ENCODE peak calls at places on chromosome 16, in five cellular contexts. One of them, this sample, is unnamed. For H3K4me1 and H3K9me3, the result is how much of the 10 kb centered on the place peaks cover.

GRCh38 chr16:4319454-4319853 is 3.6 kb downstream of the GLIS2 start:
- DNase-seq in OCI-LY7: peak
- DNase-seq in GM12878: no peak
- DNase-seq in psoas muscle: peak
- DNase-seq in neural progenitor cell: no peak
- DNase-seq in this sample: no peak

GRCh38 chr16:89738538-89739317 is 17.4 kb downstream of the ZNF276 start:
- DNase-seq in GM12878: no peak
- DNase-seq in psoas muscle: no peak
- DNase-seq in OCI-LY7: no peak
- DNase-seq in neural progenitor cell: no peak
- DNase-seq in this sample: no peak

GRCh38 chr16:24754543-24754942 is 25.1 kb downstream of the TNRC6A start:
- DNase-seq in OCI-LY7: no peak
- DNase-seq in neural progenitor cell: no peak
- DNase-seq in psoas muscle: no peak
- DNase-seq in GM12878: no peak
- DNase-seq in this sample: no peak

GRCh38 chr16:14452066-14452465 is 178.0 kb downstream of the PARN start:
- DNase-seq in OCI-LY7: no peak
- DNase-seq in neural progenitor cell: no peak
- DNase-seq in GM12878: no peak
- DNase-seq in psoas muscle: no peak
- DNase-seq in this sample: no peak

GRCh38 chr16:21208831-21209230 is 2.5 kb downstream of the ZP2 start:
- DNase-seq in GM12878: no peak
- DNase-seq in neural progenitor cell: no peak
- DNase-seq in OCI-LY7: no peak
- DNase-seq in psoas muscle: no peak
- DNase-seq in this sample: no peak

GRCh38 chr16:83994087-83994486 is 26.0 kb downstream of the NECAB2 start:
- DNase-seq in neural progenitor cell: no peak
- DNase-seq in OCI-LY7: no peak
- DNase-seq in GM12878: no peak
- DNase-seq in psoas muscle: no peak
- DNase-seq in this sample: no peak

GRCh38 chr16:83137894-83138293 is 511.1 kb downstream of the CDH13 start:
- DNase-seq in neural progenitor cell: no peak
- DNase-seq in psoas muscle: no peak
- DNase-seq in OCI-LY7: no peak
- DNase-seq in GM12878: no peak
- DNase-seq in this sample: no peak

GRCh38 chr16:53717577-53717976 is 13.6 kb downstream of the FTO start:
- DNase-seq in neural progenitor cell: no peak
- DNase-seq in OCI-LY7: no peak
- DNase-seq in GM12878: no peak
- DNase-seq in psoas muscle: no peak
- DNase-seq in this sample: no peak

GRCh38 chr16:83915491-83915890 is 16.6 kb downstream of the MLYCD start:
- DNase-seq in neural progenitor cell: no peak
- DNase-seq in OCI-LY7: no peak
- DNase-seq in psoas muscle: no peak
- DNase-seq in GM12878: no peak
- DNase-seq in this sample: no peak

GRCh38 chr16:58501242-58502131 is 1.5 kb downstream of the NDRG4 start:
- DNase-seq in neural progenitor cell: peak
- DNase-seq in OCI-LY7: peak
- DNase-seq in psoas muscle: no peak
- DNase-seq in GM12878: no peak
- DNase-seq in this sample: no peak

GRCh38 chr16:25707982-25708583 is 16.3 kb downstream of the HS3ST4 start:
- DNase-seq in psoas muscle: no peak
- DNase-seq in neural progenitor cell: peak
- DNase-seq in OCI-LY7: peak
- DNase-seq in GM12878: no peak
- DNase-seq in this sample: no peak

GRCh38 chr16:82761236-82761635 is 134.5 kb downstream of the CDH13 start:
- DNase-seq in psoas muscle: peak
- DNase-seq in GM12878: no peak
- DNase-seq in OCI-LY7: no peak
- DNase-seq in neural progenitor cell: no peak
- DNase-seq in this sample: no peak

GRCh38 chr16:3879258-3879886 is 1.1 kb downstream of the CREBBP start:
- DNase-seq in OCI-LY7: peak
- DNase-seq in neural progenitor cell: peak
- DNase-seq in GM12878: no peak
- DNase-seq in psoas muscle: peak
- DNase-seq in this sample: peak

GRCh38 chr16:81547919-81548216 is 103.3 kb downstream of the CMIP start:
- DNase-seq in OCI-LY7: no peak
- DNase-seq in GM12878: no peak
- DNase-seq in psoas muscle: no peak
- DNase-seq in neural progenitor cell: no peak
- DNase-seq in this sample: no peak

GRCh38 chr16:21233521-21234150 is at the start of gene ANKS4B:
- DNase-seq in GM12878: no peak
- DNase-seq in psoas muscle: no peak
- DNase-seq in OCI-LY7: no peak
- DNase-seq in neural progenitor cell: no peak
- DNase-seq in this sample: peak

GRCh38 chr16:50464325-50465290 is 83.6 kb upstream of the NKD1 start:
- DNase-seq in GM12878: no peak
- DNase-seq in OCI-LY7: no peak
- DNase-seq in psoas muscle: no peak
- DNase-seq in neural progenitor cell: no peak
- DNase-seq in this sample: no peak

DNA sequence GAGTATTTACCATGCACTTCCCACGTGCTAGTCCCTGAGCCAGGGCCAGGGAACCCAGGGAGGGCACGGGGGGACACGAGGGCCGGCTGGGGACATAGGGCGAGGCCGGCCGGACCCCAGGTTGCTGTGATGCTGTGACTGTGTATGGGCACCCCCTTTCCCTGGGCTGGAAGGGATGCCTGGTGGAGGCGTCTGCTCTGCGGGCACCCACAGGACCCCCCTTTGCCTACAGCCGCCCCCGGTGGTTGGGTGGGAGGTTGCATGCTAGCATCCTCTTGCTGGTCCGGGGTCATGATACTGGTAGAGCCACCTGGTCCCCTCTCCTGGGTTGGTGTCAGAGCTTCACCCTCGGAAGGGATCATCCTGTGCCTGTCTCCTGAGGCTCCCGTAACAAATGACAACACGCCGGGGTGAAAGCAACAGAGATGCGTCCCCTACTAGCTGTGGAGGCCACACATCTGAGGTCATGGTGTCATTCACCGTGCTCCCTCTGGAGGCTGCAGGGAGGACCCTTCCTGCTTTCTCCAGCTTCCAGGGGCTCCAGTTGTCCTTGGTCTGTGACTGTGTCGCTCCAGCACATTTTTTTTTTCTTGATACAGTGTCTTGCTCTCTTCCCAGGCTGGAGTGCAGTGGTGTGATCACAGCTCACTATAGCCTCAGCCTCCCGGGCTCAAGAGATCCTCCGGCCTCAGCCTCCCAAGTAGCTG is 3.1 kb upstream of the CIAO3 start:
- DNase-seq in OCI-LY7: no peak
- DNase-seq in neural progenitor cell: no peak
- DNase-seq in psoas muscle: no peak
- DNase-seq in GM12878: no peak
- DNase-seq in this sample: no peak
- TF ChIP-seq CTCF in OCI-LY7: peak
- TF ChIP-seq CTCF in neural progenitor cell: peak
- TF ChIP-seq CTCF in psoas muscle: no peak
- TF ChIP-seq CTCF in GM12878: no peak
- TF ChIP-seq CTCF in this sample: no peak

DNA sequence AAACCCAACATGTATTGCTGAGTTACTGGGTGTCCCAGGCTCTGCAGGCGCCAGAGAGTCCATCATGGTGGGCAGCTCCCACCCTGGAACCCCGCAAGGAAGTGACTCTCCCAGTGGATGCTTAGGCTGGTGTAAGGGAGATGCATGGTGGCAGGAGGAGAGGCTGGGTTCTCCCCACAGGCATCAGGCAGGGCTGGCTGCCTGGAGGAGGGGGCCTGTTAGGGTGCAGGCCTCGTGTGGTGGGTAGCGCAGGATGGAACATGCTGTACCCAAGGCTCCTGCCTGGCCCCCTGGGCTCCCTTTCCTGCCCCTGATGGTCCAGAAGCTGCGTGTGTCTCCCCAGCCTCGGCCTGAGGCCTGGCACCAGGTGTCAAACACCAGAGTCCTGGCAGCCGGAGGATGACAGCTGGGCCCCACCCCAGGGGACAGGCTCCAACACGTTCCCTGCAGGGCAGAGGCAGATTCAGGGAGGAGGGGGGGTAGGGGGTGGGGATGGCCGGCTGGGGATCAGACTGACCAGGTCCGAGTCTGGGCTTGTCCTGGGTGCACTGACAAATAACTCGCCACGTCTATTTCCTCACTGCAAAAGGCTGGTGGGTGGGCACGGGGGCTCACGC is 40.2 kb upstream of the CIBAR2 start:
- DNase-seq in psoas muscle: peak
- DNase-seq in neural progenitor cell: no peak
- DNase-seq in OCI-LY7: no peak
- DNase-seq in GM12878: no peak
- DNase-seq in this sample: no peak
- H3K4me1 ChIP-seq in psoas muscle: half or more
- H3K4me1 ChIP-seq in neural progenitor cell: under half
- H3K4me1 ChIP-seq in OCI-LY7: under half
- H3K4me1 ChIP-seq in GM12878: under half
- H3K4me1 ChIP-seq in this sample: under half

GRCh38 chr16:35431829-35432663 is 1972.6 kb downstream of the TP53TG3F start:
- DNase-seq in OCI-LY7: peak
- DNase-seq in neural progenitor cell: no peak
- DNase-seq in psoas muscle: no peak
- DNase-seq in GM12878: no peak
- DNase-seq in this sample: no peak
- H3K9me3 ChIP-seq in OCI-LY7: under half
- H3K9me3 ChIP-seq in neural progenitor cell: under half
- H3K9me3 ChIP-seq in psoas muscle: under half
- H3K9me3 ChIP-seq in GM12878: under half
- H3K9me3 ChIP-seq in this sample: under half

GRCh38 chr16:52469091-52469490 is 77.9 kb downstream of the TOX3 start:
- DNase-seq in GM12878: no peak
- DNase-seq in neural progenitor cell: no peak
- DNase-seq in psoas muscle: no peak
- DNase-seq in OCI-LY7: no peak
- DNase-seq in this sample: no peak

GRCh38 chr16:52470601-52471000 is 76.3 kb downstream of the TOX3 start:
- DNase-seq in OCI-LY7: no peak
- DNase-seq in psoas muscle: no peak
- DNase-seq in neural progenitor cell: no peak
- DNase-seq in GM12878: no peak
- DNase-seq in this sample: no peak

GRCh38 chr16:52474679-52475078 is 72.3 kb downstream of the TOX3 start:
- DNase-seq in neural progenitor cell: no peak
- DNase-seq in OCI-LY7: no peak
- DNase-seq in psoas muscle: no peak
- DNase-seq in GM12878: no peak
- DNase-seq in this sample: no peak

GRCh38 chr16:52469775-52470174 is 77.2 kb downstream of the TOX3 start:
- DNase-seq in GM12878: no peak
- DNase-seq in psoas muscle: no peak
- DNase-seq in OCI-LY7: no peak
- DNase-seq in neural progenitor cell: no peak
- DNase-seq in this sample: no peak

DNA sequence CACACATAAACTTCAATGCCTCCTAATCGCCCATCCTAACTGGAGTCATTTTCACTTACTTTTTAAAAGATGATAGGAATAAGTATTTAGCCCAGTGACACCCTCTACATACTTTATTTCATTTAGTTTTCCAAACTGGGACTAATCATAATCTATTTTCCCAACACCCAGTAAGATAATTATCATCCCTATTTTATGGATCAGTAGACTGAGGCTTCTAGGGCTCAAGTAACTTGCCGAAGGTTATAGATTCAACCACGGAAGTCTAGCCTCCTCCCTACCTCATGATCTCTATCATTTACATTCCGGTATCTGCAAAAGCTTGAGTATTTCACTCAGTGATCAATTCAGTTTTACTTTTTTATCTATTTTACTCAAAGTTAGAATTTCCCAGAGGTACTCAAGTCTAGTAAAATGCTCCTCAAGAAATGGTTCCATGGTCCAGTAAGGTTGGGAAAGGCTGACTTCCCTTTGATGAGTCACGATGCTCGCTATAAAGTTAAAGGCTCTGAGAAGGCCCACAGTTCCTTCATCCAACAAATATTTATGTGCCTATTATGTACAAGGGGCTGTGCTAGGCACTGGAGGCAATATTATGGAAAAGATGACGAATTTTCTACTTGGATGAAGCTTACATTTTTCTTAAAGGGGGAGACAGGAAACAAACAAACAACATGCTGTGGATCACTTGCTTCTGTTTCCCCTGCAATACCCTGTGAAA is 75.1 kb downstream of the TOX3 start:
- DNase-seq in GM12878: no peak
- DNase-seq in neural progenitor cell: no peak
- DNase-seq in psoas muscle: no peak
- DNase-seq in OCI-LY7: no peak
- DNase-seq in this sample: no peak
- TF ChIP-seq CTCF in GM12878: no peak
- TF ChIP-seq CTCF in neural progenitor cell: no peak
- TF ChIP-seq CTCF in psoas muscle: no peak
- TF ChIP-seq CTCF in OCI-LY7: no peak
- TF ChIP-seq CTCF in this sample: no peak

DNA sequence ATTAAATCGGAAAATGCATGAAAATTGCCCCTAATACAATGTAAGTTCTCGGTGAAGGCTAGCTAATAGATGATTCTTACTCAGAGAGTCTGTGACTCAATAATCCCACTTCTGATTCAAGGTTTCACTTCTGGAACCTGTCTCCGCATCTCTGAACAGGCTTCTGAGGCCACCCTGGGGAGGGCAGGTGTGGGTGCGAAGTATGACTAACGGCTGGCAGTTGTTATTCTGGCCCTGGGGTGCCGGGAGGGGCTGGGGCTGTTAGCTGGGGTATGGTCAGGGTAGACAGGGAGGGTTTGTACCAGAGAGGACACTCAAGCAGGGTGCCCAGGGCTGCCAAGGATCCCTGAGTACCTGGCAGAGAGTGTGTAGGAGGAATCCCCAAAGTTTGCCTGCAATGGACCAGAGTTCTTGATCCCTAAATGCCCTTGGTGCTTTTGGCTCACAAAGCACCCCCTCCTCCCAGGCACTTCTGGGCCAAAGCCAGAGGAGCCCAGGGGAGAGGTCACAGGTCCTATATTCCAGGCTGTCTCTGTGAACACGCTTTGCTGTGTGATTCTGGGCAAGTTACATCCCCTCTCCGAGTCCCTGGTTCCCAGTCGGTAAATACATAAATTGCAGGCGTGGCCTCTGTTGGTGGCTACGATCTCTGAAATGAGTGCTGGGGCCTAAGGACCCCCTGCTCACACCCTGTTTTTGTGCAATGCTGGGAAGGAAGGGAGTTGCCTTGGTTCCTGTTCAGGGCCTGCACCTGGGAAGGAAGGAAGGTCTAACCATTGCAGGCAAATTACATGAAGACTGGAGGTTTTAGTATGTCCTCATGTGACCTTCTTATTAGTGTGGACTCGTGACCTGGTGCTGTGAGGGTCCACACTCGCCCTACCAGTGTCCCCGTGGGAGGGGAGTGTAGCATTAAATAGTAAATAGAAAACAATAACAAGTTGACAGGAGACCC is 49.9 kb upstream of the CPNE2 start:
- DNase-seq in psoas muscle: no peak
- DNase-seq in GM12878: peak
- DNase-seq in neural progenitor cell: no peak
- DNase-seq in OCI-LY7: peak
- DNase-seq in this sample: no peak
- H3K4me1 ChIP-seq in psoas muscle: under half
- H3K4me1 ChIP-seq in GM12878: half or more
- H3K4me1 ChIP-seq in neural progenitor cell: under half
- H3K4me1 ChIP-seq in OCI-LY7: half or more
- H3K4me1 ChIP-seq in this sample: under half